ENCODE peak calls at places on chromosomes 3 and 15, in ten cellular contexts. O, S, M, J, D, R, X, V, G and B are unnamed samples.

GRCh38 chr15:63020128-63020527 is 22.4 kb upstream of the TPM1 start:
- DNase-seq in O (no peak), S (no peak), M (no peak), J (no peak), D (no peak), R (no peak), X (no peak), V (no peak), G (no peak), B (no peak)

GRCh38 chr3:69370945-69371301 is 15.0 kb downstream of the FRMD4B start:
- DNase-seq in O (peak; percentile 22), S (no peak), M (no peak), J (no peak), D (peak; percentile 28), R (no peak), X (no peak), V (no peak), G (no peak), B (no peak)

GRCh38 chr15:77901921-77902750 is 175.4 kb downstream of the TBC1D2B start:
- DNase-seq in O (no peak), S (peak; percentile 23), M (no peak), J (no peak), D (peak; percentile 33), R (no peak), X (peak; percentile 29), V (no peak), G (peak; percentile 31), B (no peak)

GRCh38 chr15:87608238-87609028 is 648.1 kb downstream of the NTRK3 start:
- DNase-seq in O (no peak), S (no peak), M (no peak), J (no peak), D (no peak), R (peak; percentile 39), X (peak; percentile 62), V (no peak), G (no peak), B (no peak)

GRCh38 chr3:62665627-62666433 is 209.4 kb downstream of the CADPS start:
- DNase-seq in O (peak; percentile 47), S (peak; percentile 54), M (peak; percentile 84), J (peak; percentile 30), D (peak; percentile 89), R (peak; percentile 63), X (peak; percentile 69), V (peak; percentile 83), G (peak; percentile 90), B (peak; percentile 64)

GRCh38 chr3:8516783-8517182 is 15.2 kb downstream of the LMCD1 start:
- DNase-seq in O (no peak), S (no peak), M (no peak), J (no peak), D (no peak), R (no peak), X (no peak), V (no peak), G (no peak), B (no peak)

GRCh38 chr3:57951106-57951882 is 56.9 kb upstream of the FLNB start:
- DNase-seq in O (peak; percentile 92), S (peak; percentile 57), M (no peak), J (peak; percentile 68), D (peak; percentile 53), R (peak; percentile 91), X (no peak), V (peak; percentile 60), G (no peak), B (peak; percentile 85)

GRCh38 chr3:81013360-81013759 is 748.1 kb downstream of the GBE1 start:
- DNase-seq in O (peak; percentile 25), S (no peak), M (no peak), J (no peak), D (no peak), R (no peak), X (no peak), V (no peak), G (no peak), B (no peak)

GRCh38 chr15:70422342-70422741 is 324.6 kb upstream of the TLE3 start:
- DNase-seq in O (no peak), S (no peak), M (no peak), J (no peak), D (no peak), R (no peak), X (no peak), V (no peak), G (no peak), B (no peak)

GRCh38 chr3:12756185-12756584 is 2.9 kb downstream of the TMEM40 start:
- DNase-seq in O (no peak), S (no peak), M (no peak), J (no peak), D (no peak), R (no peak), X (no peak), V (no peak), G (no peak), B (no peak)

GRCh38 chr3:12759693-12760565 is 870 bp upstream of the TMEM40 start:
- DNase-seq in O (no peak), S (no peak), M (no peak), J (no peak), D (peak; percentile 33), R (no peak), X (peak; percentile 24), V (no peak), G (no peak), B (no peak)

GRCh38 chr3:12756635-12757034 is 2.4 kb downstream of the TMEM40 start:
- DNase-seq in O (no peak), S (no peak), M (no peak), J (no peak), D (no peak), R (no peak), X (no peak), V (no peak), G (no peak), B (no peak)

GRCh38 chr3:12759097-12759679 is at the start of gene TMEM40:
- DNase-seq in O (no peak), S (no peak), M (no peak), J (no peak), D (peak; percentile 92), R (no peak), X (peak; percentile 81), V (no peak), G (no peak), B (no peak)

DNA sequence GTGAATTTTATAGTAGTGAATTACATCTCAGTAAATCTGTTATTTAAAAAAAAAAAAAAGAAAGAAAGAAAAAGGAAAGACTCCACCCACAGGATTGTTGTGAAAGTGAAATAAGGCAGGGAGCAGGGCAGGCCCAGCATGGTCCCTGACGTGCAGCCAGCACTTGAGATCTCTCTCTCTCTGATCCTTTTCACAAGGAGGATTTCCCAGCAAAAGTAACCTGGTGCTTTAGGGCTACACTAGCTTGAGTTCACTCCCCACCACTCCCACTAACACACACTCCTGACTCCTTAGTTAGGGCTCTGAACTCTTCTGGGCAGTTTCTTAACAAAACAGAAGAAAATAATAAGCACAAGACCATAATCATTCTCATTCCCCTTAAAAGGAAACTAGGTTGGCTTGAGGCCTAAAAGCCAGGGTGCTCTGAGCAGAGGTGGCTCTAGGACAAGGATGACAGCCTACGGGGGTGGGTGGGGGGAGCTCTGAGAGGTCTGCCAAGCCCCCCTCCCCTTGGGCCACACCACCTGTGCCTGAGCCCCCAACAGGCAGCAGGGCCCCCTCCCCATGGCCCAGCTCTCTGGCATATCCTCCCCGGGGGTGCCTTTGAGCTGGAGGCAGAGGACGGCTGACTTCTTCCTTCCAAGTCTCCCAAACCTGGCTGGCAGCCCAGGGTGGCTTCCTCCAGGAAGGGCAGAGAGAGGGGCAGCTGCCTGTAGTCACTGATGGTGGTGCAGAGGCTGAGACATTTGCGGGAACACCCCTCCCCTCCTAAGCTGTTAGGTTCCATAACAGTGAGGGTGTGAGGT is 831 bp downstream of the TMEM40 start:
- DNase-seq in O (peak; percentile 57), S (peak; percentile 58), M (peak; percentile 19), J (peak; percentile 46), D (no peak), R (peak; percentile 81), X (no peak), V (no peak), G (no peak), B (peak; percentile 59)
- H3K4me1 ChIP-seq in O (peaks cover 10% of the 10 kb centered on the region), S (peaks cover 16% of the 10 kb centered on the region), M (no peaks in the 10 kb centered on the region), J (peaks cover 28% of the 10 kb centered on the region), D (peaks cover 5% of the 10 kb centered on the region), R (peaks cover 38% of the 10 kb centered on the region), X (peaks cover 28% of the 10 kb centered on the region), V (no peaks in the 10 kb centered on the region), G (peaks cover 25% of the 10 kb centered on the region), B (peaks cover 22% of the 10 kb centered on the region)

DNA sequence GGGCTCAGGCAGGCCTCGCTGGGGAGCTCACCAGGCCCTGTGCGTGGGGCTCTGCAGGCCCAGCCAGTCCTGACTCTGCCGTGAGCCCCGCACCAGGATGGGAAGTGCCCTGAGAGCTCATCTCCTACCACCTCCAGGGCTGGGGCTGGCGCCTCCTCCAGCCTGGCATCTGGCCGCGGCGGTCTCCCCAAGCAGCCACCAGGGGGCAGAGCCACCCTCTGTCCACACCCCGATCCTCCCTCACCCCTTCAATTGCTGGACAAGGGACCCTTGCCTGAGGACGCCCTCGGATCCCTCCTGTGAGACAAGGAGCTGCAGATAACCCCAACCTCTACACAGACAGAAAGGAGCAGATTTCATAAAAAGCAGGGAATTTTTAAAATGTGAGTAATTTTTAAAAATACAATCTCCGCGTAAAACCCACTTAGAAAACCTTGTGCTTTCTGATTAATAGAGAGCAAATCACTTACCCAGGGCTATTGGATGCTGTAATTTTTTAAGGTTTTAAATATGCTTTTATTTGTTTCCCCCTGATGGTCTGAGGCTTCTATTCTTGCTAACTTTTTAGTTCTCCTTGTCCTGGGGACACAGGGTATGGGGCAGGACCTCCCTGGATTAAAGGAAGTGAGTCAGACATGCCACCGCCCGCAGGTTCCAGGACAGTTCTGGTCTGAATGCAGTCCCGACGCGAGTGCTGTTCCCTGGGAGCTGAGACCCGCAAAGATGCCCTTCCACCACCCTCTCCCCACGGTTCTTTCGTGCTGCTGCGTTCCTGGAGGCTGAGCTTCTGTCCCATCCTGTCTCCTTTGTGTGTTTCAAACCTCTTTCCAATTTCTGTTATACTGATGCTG is 52.3 kb upstream of the CHRNA7 start:
- DNase-seq in O (peak; percentile 18), S (no peak), M (peak; percentile 30), J (no peak), D (peak; percentile 72), R (peak; percentile 44), X (peak; percentile 78), V (peak; percentile 69), G (peak; percentile 50), B (peak; percentile 37)
- H3K4me3 ChIP-seq in O (no peak overlapping the region), S (no peak overlapping the region), M (no peak overlapping the region), J (no peak overlapping the region), D (no peak overlapping the region), R (no peak overlapping the region), X (no peak overlapping the region), V (no peak overlapping the region), G (no peak overlapping the region), B (no peak overlapping the region)

GRCh38 chr3:179861292-179861691 is 175.4 kb downstream of the PEX5L start:
- DNase-seq in O (no peak), S (no peak), M (no peak), J (no peak), D (no peak), R (no peak), X (no peak), V (no peak), G (no peak), B (no peak)
- H3K4me1 ChIP-seq in O (no peaks in the 10 kb centered on the region), S (no peaks in the 10 kb centered on the region), M (no peaks in the 10 kb centered on the region), J (no peaks in the 10 kb centered on the region), D (peaks cover 3% of the 10 kb centered on the region), R (no peaks in the 10 kb centered on the region), X (no peaks in the 10 kb centered on the region), V (no peaks in the 10 kb centered on the region), G (no peaks in the 10 kb centered on the region), B (no peaks in the 10 kb centered on the region)

DNA sequence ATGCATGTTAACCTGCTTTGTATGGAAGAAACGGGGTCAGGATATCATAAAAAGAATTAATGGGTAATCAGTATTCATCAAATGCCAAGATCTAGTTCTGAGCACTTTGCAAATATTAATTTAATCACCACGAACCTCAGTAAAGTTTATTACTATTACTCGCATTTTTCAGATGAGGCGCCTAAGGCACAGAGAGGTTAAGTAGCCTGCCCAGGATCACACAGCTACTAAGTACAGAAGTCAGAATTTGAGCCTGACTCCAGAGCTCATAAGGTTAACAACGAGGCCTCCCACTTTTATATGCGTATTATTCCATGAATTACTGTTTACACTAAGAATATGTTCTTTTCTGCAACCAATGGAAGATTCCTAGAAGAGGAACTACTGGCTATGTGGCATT is 109.6 kb upstream of the KLF13 start:
- DNase-seq in O (no peak), S (no peak), M (no peak), J (no peak), D (no peak), R (no peak), X (no peak), V (peak; percentile 4), G (no peak), B (no peak)
- H3K4me3 ChIP-seq in O (no peak overlapping the region), S (peak overlapping the region; percentile 68), M (peak overlapping the region; percentile 74), J (no peak overlapping the region), D (no peak overlapping the region), R (no peak overlapping the region), X (no peak overlapping the region), V (no peak overlapping the region), G (peak overlapping the region; percentile 64), B (no peak overlapping the region)